ENCODE peak calls at places on chromosome 12, in six cellular contexts. One of them, this sample, is unnamed.
A peak's percentile ranks its signal among the peaks of the same experiment; 100 is the strongest.

GRCh38 chr12:94560416-94561221 is 89.7 kb downstream of the TMCC3 start:
- DNase-seq in omental fat pad: no peak
- DNase-seq in GM06990: peak; percentile 83
- DNase-seq in astrocyte of the spinal cord: peak; percentile 82
- DNase-seq in heart left ventricle: no peak
- DNase-seq in uterus: no peak
- DNase-seq in this sample: peak; percentile 38

GRCh38 chr12:131140697-131141096 is 187.0 kb downstream of the ADGRD1 start:
- DNase-seq in omental fat pad: no peak
- DNase-seq in GM06990: no peak
- DNase-seq in astrocyte of the spinal cord: no peak
- DNase-seq in heart left ventricle: no peak
- DNase-seq in uterus: no peak
- DNase-seq in this sample: no peak

GRCh38 chr12:94603434-94604068 is 46.8 kb downstream of the TMCC3 start:
- DNase-seq in omental fat pad: peak; percentile 38
- DNase-seq in GM06990: no peak
- DNase-seq in astrocyte of the spinal cord: no peak
- DNase-seq in heart left ventricle: no peak
- DNase-seq in uterus: no peak
- DNase-seq in this sample: peak; percentile 66

GRCh38 chr12:48917857-48918537 is 7.3 kb downstream of the FKBP11 start:
- DNase-seq in omental fat pad: no peak
- DNase-seq in GM06990: no peak
- DNase-seq in astrocyte of the spinal cord: no peak
- DNase-seq in heart left ventricle: no peak
- DNase-seq in uterus: no peak
- DNase-seq in this sample: peak; percentile 59

GRCh38 chr12:76706099-76706498 is 57.8 kb upstream of the ZDHHC17 start:
- DNase-seq in omental fat pad: no peak
- DNase-seq in GM06990: no peak
- DNase-seq in astrocyte of the spinal cord: no peak
- DNase-seq in heart left ventricle: no peak
- DNase-seq in uterus: no peak
- DNase-seq in this sample: no peak

GRCh38 chr12:98085360-98085759 is 430.0 kb upstream of the TMPO start:
- DNase-seq in omental fat pad: no peak
- DNase-seq in GM06990: no peak
- DNase-seq in astrocyte of the spinal cord: peak; percentile 8
- DNase-seq in heart left ventricle: no peak
- DNase-seq in uterus: no peak
- DNase-seq in this sample: no peak

GRCh38 chr12:14239935-14240872 is 125.3 kb upstream of the ATF7IP start:
- DNase-seq in omental fat pad: no peak
- DNase-seq in GM06990: peak; percentile 83
- DNase-seq in astrocyte of the spinal cord: no peak
- DNase-seq in heart left ventricle: no peak
- DNase-seq in uterus: no peak
- DNase-seq in this sample: no peak

GRCh38 chr12:131853832-131854797 is 25.9 kb downstream of the MMP17 start:
- DNase-seq in omental fat pad: no peak
- DNase-seq in GM06990: no peak
- DNase-seq in astrocyte of the spinal cord: no peak
- DNase-seq in heart left ventricle: peak; percentile 5
- DNase-seq in uterus: no peak
- DNase-seq in this sample: no peak

GRCh38 chr12:49647280-49647679 is 23.9 kb downstream of the PRPF40B start:
- DNase-seq in omental fat pad: no peak
- DNase-seq in GM06990: no peak
- DNase-seq in astrocyte of the spinal cord: no peak
- DNase-seq in heart left ventricle: peak; percentile 47
- DNase-seq in uterus: no peak
- DNase-seq in this sample: no peak

GRCh38 chr12:64221656-64222010 is 463 bp downstream of the KICS2 start:
- DNase-seq in omental fat pad: peak; percentile 96
- DNase-seq in GM06990: no peak
- DNase-seq in astrocyte of the spinal cord: peak; percentile 78
- DNase-seq in heart left ventricle: peak; percentile 91
- DNase-seq in uterus: peak; percentile 84
- DNase-seq in this sample: peak; percentile 66

GRCh38 chr12:132069336-132069985 is 74.7 kb downstream of the DDX51 start:
- DNase-seq in omental fat pad: no peak
- DNase-seq in GM06990: no peak
- DNase-seq in astrocyte of the spinal cord: no peak
- DNase-seq in heart left ventricle: no peak
- DNase-seq in uterus: no peak
- DNase-seq in this sample: no peak

GRCh38 chr12:43292699-43293098 is 259.3 kb downstream of the ADAMTS20 start:
- DNase-seq in omental fat pad: no peak
- DNase-seq in GM06990: no peak
- DNase-seq in astrocyte of the spinal cord: peak; percentile 63
- DNase-seq in heart left ventricle: no peak
- DNase-seq in uterus: no peak
- DNase-seq in this sample: no peak

GRCh38 chr12:31008241-31008711 is 65.4 kb upstream of the DDX11 start:
- DNase-seq in omental fat pad: no peak
- DNase-seq in GM06990: no peak
- DNase-seq in astrocyte of the spinal cord: no peak
- DNase-seq in heart left ventricle: no peak
- DNase-seq in uterus: no peak
- DNase-seq in this sample: no peak

GRCh38 chr12:112331891-112332290 is 50.3 kb downstream of the HECTD4 start:
- DNase-seq in omental fat pad: no peak
- DNase-seq in GM06990: no peak
- DNase-seq in astrocyte of the spinal cord: no peak
- DNase-seq in heart left ventricle: no peak
- DNase-seq in uterus: no peak
- DNase-seq in this sample: no peak

GRCh38 chr12:21942377-21942703 is 1.1 kb upstream of the ABCC9 start:
- DNase-seq in omental fat pad: no peak
- DNase-seq in GM06990: no peak
- DNase-seq in astrocyte of the spinal cord: no peak
- DNase-seq in heart left ventricle: no peak
- DNase-seq in uterus: no peak
- DNase-seq in this sample: no peak

GRCh38 chr12:69430942-69431603 is 39.1 kb upstream of the FRS2 start:
- DNase-seq in omental fat pad: no peak
- DNase-seq in GM06990: no peak
- DNase-seq in astrocyte of the spinal cord: no peak
- DNase-seq in heart left ventricle: peak; percentile 65
- DNase-seq in uterus: no peak
- DNase-seq in this sample: no peak

GRCh38 chr12:3869448-3869847 is 3.8 kb downstream of the PARP11 start:
- DNase-seq in omental fat pad: no peak
- DNase-seq in GM06990: no peak
- DNase-seq in astrocyte of the spinal cord: no peak
- DNase-seq in heart left ventricle: no peak
- DNase-seq in uterus: no peak
- DNase-seq in this sample: no peak

DNA sequence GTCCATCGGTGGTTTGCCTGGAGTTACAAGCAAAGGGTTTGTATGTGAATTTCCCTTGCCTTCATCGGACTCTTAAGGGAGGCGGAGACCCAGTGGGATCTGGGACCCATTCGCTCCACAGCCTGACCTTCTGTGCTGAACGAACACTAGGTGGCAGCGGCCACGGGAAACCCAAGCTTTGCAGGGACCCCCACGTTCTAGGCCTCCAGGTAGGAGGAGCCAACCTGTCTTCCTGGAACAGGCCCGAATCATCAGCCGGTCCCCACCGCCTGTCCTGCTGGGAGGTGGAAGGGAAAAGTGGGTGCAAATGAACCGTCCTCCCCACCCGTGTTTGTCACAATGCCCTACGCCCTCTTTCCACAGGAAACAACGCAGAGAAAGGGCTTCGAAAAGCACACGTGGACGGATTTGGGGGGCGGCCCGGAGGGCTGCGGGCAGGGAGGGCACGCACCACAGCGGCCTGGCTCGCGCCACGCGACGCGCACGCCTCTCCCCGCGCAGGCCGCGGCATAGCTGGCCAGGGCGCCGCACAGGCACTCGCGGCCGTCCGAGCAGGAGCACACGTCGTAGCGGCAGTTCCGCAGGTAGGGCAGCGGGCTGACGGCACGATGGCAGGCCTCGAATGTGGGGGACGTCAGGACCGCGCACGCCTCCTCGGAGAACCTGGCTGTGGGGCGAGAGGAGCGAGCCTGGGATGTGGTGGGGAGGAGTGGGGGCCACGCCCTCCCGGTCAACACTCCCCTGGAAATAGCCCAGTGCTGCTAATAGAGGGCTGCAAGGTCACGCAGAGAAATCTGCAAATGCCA is 67.9 kb downstream of the VWF start:
- DNase-seq in omental fat pad: no peak
- DNase-seq in GM06990: no peak
- DNase-seq in astrocyte of the spinal cord: no peak
- DNase-seq in heart left ventricle: no peak
- DNase-seq in uterus: no peak
- DNase-seq in this sample: peak; percentile 63
- TF ChIP-seq CTCF in omental fat pad: no peak
- TF ChIP-seq CTCF in GM06990: peak; percentile 25
- TF ChIP-seq CTCF in astrocyte of the spinal cord: peak; percentile 44
- TF ChIP-seq CTCF in heart left ventricle: no peak
- TF ChIP-seq CTCF in uterus: no peak
- TF ChIP-seq CTCF in this sample: peak; percentile 20

DNA sequence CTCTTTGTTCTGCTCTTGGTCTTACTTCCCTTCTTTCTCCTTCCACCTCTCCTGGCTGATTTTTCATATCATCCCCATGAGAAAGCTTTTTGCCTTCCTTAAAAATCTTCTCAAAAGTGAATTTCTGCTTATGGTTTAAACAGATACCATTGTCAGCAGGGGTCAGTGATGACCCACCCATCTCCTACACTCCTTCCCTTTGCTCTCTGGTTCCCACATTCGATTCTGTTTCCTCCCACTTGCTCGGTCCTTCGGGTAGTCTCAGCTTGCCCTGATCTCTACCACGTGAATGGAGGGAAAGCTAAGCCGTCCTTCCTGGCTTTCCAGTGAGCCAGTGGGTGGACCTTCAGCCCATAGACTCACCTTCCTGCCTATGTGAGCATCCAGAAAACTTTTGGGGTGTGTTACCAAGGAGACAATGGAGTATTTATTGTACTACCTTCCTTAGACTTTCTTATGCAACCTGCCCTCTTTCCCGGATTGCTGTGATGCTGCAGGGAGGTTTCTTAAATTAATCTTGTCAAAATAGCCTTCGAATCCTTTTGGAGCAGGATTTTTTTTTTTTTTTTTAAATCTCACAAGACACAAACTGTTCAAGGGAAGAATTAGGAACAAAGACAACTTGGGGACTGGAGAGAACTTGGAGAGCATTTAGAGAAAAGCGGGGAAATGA is 306.3 kb downstream of the CACNA1C start:
- DNase-seq in omental fat pad: no peak
- DNase-seq in GM06990: no peak
- DNase-seq in astrocyte of the spinal cord: peak; percentile 33
- DNase-seq in heart left ventricle: no peak
- DNase-seq in uterus: no peak
- DNase-seq in this sample: no peak
- TF ChIP-seq CTCF in omental fat pad: no peak
- TF ChIP-seq CTCF in GM06990: no peak
- TF ChIP-seq CTCF in astrocyte of the spinal cord: no peak
- TF ChIP-seq CTCF in heart left ventricle: no peak
- TF ChIP-seq CTCF in uterus: no peak
- TF ChIP-seq CTCF in this sample: no peak

GRCh38 chr12:19994970-19995369 is 373.4 kb upstream of the PDE3A start:
- DNase-seq in omental fat pad: no peak
- DNase-seq in GM06990: no peak
- DNase-seq in astrocyte of the spinal cord: peak; percentile 24
- DNase-seq in heart left ventricle: no peak
- DNase-seq in uterus: no peak
- DNase-seq in this sample: no peak
- TF ChIP-seq CTCF in omental fat pad: no peak
- TF ChIP-seq CTCF in GM06990: no peak
- TF ChIP-seq CTCF in astrocyte of the spinal cord: no peak
- TF ChIP-seq CTCF in heart left ventricle: no peak
- TF ChIP-seq CTCF in uterus: no peak
- TF ChIP-seq CTCF in this sample: no peak

GRCh38 chr12:62629971-62630739 is 163.5 kb downstream of the MON2 start:
- DNase-seq in omental fat pad: no peak
- DNase-seq in GM06990: no peak
- DNase-seq in astrocyte of the spinal cord: no peak
- DNase-seq in heart left ventricle: no peak
- DNase-seq in uterus: no peak
- DNase-seq in this sample: no peak

GRCh38 chr12:62632521-62632920 is 165.9 kb downstream of the MON2 start:
- DNase-seq in omental fat pad: no peak
- DNase-seq in GM06990: peak; percentile 35
- DNase-seq in astrocyte of the spinal cord: peak; percentile 38
- DNase-seq in heart left ventricle: peak; percentile 84
- DNase-seq in uterus: peak; percentile 41
- DNase-seq in this sample: no peak

GRCh38 chr12:62629413-62629812 is 162.8 kb downstream of the MON2 start:
- DNase-seq in omental fat pad: no peak
- DNase-seq in GM06990: no peak
- DNase-seq in astrocyte of the spinal cord: no peak
- DNase-seq in heart left ventricle: no peak
- DNase-seq in uterus: no peak
- DNase-seq in this sample: no peak

GRCh38 chr12:62635630-62636029 is 169.0 kb downstream of the MON2 start:
- DNase-seq in omental fat pad: no peak
- DNase-seq in GM06990: no peak
- DNase-seq in astrocyte of the spinal cord: no peak
- DNase-seq in heart left ventricle: no peak
- DNase-seq in uterus: no peak
- DNase-seq in this sample: no peak

DNA sequence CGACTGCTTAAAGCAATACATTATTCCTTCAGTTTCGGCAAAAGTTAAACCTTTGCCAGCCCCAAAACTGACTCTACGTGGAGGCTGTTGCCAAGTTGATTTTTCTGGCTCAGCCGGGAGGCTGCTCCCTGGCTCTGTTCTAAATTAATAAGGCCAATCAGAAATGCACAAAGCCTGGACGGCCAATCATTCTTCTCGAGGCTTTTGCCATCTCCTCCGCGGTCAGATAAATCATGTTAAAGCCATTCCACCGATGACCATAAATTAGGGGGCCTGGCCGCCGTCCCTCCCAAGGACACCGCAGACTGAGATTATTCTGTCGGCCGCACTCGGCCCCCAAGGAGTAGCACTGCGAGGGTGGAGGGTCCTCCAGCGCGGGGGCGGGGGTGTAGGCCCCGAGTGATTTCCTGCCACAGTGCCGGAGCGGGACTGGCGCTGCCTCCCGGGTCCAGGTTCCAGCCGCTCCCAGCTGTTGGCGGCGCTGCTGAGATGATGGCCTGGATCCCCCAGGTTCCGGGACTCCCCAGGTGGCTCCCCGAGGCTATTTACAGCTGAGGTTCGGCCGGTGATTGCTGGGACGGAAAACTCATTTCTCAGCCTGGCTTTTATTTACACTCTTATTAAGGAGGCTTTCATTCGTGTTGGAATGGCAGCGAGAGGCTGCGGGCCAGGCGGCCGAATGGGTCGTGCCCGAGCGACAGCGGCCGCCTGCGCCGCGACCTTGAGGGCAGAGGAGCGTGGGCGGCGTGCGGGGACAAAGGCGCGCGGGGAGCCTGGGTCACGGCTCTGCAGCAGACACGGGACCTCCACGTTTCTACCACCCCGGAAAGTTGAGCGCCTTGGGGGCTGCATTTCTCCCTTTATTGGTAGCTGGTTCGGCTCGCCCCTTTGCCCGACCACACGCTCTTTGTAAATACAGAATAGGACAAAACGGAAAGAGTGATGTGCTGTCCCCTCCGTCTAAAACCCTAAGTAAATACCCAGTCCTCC is 165.2 kb downstream of the MON2 start:
- DNase-seq in omental fat pad: no peak
- DNase-seq in GM06990: peak; percentile 47
- DNase-seq in astrocyte of the spinal cord: peak; percentile 79
- DNase-seq in heart left ventricle: peak; percentile 76
- DNase-seq in uterus: peak; percentile 71
- DNase-seq in this sample: peak; percentile 40
- TF ChIP-seq CTCF in omental fat pad: no peak
- TF ChIP-seq CTCF in GM06990: peak; percentile 55
- TF ChIP-seq CTCF in astrocyte of the spinal cord: peak; percentile 57
- TF ChIP-seq CTCF in heart left ventricle: no peak
- TF ChIP-seq CTCF in uterus: peak; percentile 43
- TF ChIP-seq CTCF in this sample: no peak